ENCODE peak calls at places on chromosomes 3 and 15, in nine cellular contexts. One of them, this sample, is unnamed.

GRCh38 chr3:172751188-172751571 is 654 bp downstream of the ECT2 start:
- DNase-seq in epithelial cell of esophagus: peak; percentile 32
- DNase-seq in OCI-LY7: peak; percentile 63
- DNase-seq in glutamatergic neuron: peak; percentile 18
- DNase-seq in cardiac fibroblast: peak; percentile 29
- DNase-seq in H9: no peak
- DNase-seq in GM12878: no peak
- DNase-seq in gastrocnemius medialis: no peak
- DNase-seq in osteoblast: peak; percentile 31
- DNase-seq in this sample: peak; percentile 48

GRCh38 chr3:37290551-37290950 is 116.2 kb upstream of the LRRFIP2 start:
- DNase-seq in epithelial cell of esophagus: peak; percentile 52
- DNase-seq in OCI-LY7: no peak
- DNase-seq in glutamatergic neuron: no peak
- DNase-seq in cardiac fibroblast: peak; percentile 35
- DNase-seq in H9: no peak
- DNase-seq in GM12878: no peak
- DNase-seq in gastrocnemius medialis: no peak
- DNase-seq in osteoblast: peak; percentile 85
- DNase-seq in this sample: peak; percentile 29

GRCh38 chr15:57572463-57572862 is 19.2 kb upstream of the MYZAP start:
- DNase-seq in epithelial cell of esophagus: no peak
- DNase-seq in OCI-LY7: no peak
- DNase-seq in glutamatergic neuron: no peak
- DNase-seq in cardiac fibroblast: no peak
- DNase-seq in H9: no peak
- DNase-seq in GM12878: no peak
- DNase-seq in gastrocnemius medialis: no peak
- DNase-seq in osteoblast: no peak
- DNase-seq in this sample: no peak

GRCh38 chr3:28150465-28151206 is 90.8 kb upstream of the CMC1 start:
- DNase-seq in epithelial cell of esophagus: peak; percentile 10
- DNase-seq in OCI-LY7: no peak
- DNase-seq in glutamatergic neuron: no peak
- DNase-seq in cardiac fibroblast: peak; percentile 83
- DNase-seq in H9: no peak
- DNase-seq in GM12878: no peak
- DNase-seq in gastrocnemius medialis: no peak
- DNase-seq in osteoblast: no peak
- DNase-seq in this sample: no peak

GRCh38 chr15:75725719-75726607 is 13.3 kb upstream of the CSPG4 start:
- DNase-seq in epithelial cell of esophagus: no peak
- DNase-seq in OCI-LY7: no peak
- DNase-seq in glutamatergic neuron: no peak
- DNase-seq in cardiac fibroblast: no peak
- DNase-seq in H9: no peak
- DNase-seq in GM12878: no peak
- DNase-seq in gastrocnemius medialis: no peak
- DNase-seq in osteoblast: peak; percentile 55
- DNase-seq in this sample: no peak

GRCh38 chr3:48414376-48415250 is 15.3 kb downstream of the PLXNB1 start:
- DNase-seq in epithelial cell of esophagus: no peak
- DNase-seq in OCI-LY7: no peak
- DNase-seq in glutamatergic neuron: peak; percentile 5
- DNase-seq in cardiac fibroblast: no peak
- DNase-seq in H9: no peak
- DNase-seq in GM12878: no peak
- DNase-seq in gastrocnemius medialis: no peak
- DNase-seq in osteoblast: peak; percentile 79
- DNase-seq in this sample: no peak

GRCh38 chr15:86647810-86648440 is 568.3 kb downstream of the AGBL1 start:
- DNase-seq in epithelial cell of esophagus: no peak
- DNase-seq in OCI-LY7: no peak
- DNase-seq in glutamatergic neuron: no peak
- DNase-seq in cardiac fibroblast: no peak
- DNase-seq in H9: no peak
- DNase-seq in GM12878: no peak
- DNase-seq in gastrocnemius medialis: no peak
- DNase-seq in osteoblast: no peak
- DNase-seq in this sample: no peak

GRCh38 chr3:184377374-184377773 is 633 bp downstream of the THPO start:
- DNase-seq in epithelial cell of esophagus: no peak
- DNase-seq in OCI-LY7: peak; percentile 26
- DNase-seq in glutamatergic neuron: no peak
- DNase-seq in cardiac fibroblast: no peak
- DNase-seq in H9: no peak
- DNase-seq in GM12878: no peak
- DNase-seq in gastrocnemius medialis: no peak
- DNase-seq in osteoblast: no peak
- DNase-seq in this sample: no peak

GRCh38 chr15:73081321-73081958 is 29.2 kb downstream of the NEO1 start:
- DNase-seq in epithelial cell of esophagus: peak; percentile 68
- DNase-seq in OCI-LY7: peak; percentile 51
- DNase-seq in glutamatergic neuron: no peak
- DNase-seq in cardiac fibroblast: peak; percentile 82
- DNase-seq in H9: no peak
- DNase-seq in GM12878: no peak
- DNase-seq in gastrocnemius medialis: no peak
- DNase-seq in osteoblast: no peak
- DNase-seq in this sample: peak; percentile 58

DNA sequence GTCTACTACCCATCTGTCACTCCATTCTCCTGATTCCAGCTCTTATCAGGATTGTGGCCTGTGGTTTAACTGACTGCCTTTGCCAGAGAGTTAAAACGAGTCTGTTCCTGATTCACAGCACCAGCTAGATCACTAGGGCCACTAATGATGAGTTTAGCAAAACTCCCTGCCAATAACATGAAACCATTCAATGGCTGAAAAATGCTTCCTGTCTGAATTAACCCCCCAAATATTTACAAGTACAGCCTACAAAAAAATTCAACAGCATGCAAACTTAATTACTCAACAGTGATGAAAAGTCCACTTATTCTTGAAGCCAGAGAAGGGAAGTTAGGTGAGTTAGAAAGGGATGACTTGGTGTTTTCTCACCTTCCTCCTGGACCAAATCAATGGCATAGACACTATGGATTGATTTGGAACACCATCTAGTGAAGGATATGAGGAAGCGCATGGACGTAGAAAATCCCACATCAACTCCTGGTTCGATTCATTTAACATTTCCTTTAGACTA is 141.4 kb downstream of the TGFBR2 start:
- DNase-seq in epithelial cell of esophagus: peak; percentile 63
- DNase-seq in OCI-LY7: peak; percentile 37
- DNase-seq in glutamatergic neuron: no peak
- DNase-seq in cardiac fibroblast: peak; percentile 61
- DNase-seq in H9: no peak
- DNase-seq in GM12878: no peak
- DNase-seq in gastrocnemius medialis: no peak
- DNase-seq in osteoblast: peak; percentile 45
- DNase-seq in this sample: peak; percentile 37
- TF ChIP-seq CTCF in epithelial cell of esophagus: peak; percentile 62
- TF ChIP-seq CTCF in OCI-LY7: peak; percentile 73
- TF ChIP-seq CTCF in glutamatergic neuron: peak; percentile 49
- TF ChIP-seq CTCF in cardiac fibroblast: peak; percentile 66
- TF ChIP-seq CTCF in H9: peak; percentile 72
- TF ChIP-seq CTCF in GM12878: peak; percentile 12
- TF ChIP-seq CTCF in gastrocnemius medialis: no peak
- TF ChIP-seq CTCF in osteoblast: peak; percentile 50
- TF ChIP-seq CTCF in this sample: peak; percentile 60

GRCh38 chr15:60138397-60138968 is 134.4 kb downstream of the FOXB1 start:
- DNase-seq in epithelial cell of esophagus: no peak
- DNase-seq in OCI-LY7: no peak
- DNase-seq in glutamatergic neuron: no peak
- DNase-seq in cardiac fibroblast: no peak
- DNase-seq in H9: no peak
- DNase-seq in GM12878: no peak
- DNase-seq in gastrocnemius medialis: no peak
- DNase-seq in osteoblast: no peak
- DNase-seq in this sample: no peak
- TF ChIP-seq CTCF in epithelial cell of esophagus: no peak
- TF ChIP-seq CTCF in OCI-LY7: no peak
- TF ChIP-seq CTCF in glutamatergic neuron: no peak
- TF ChIP-seq CTCF in cardiac fibroblast: no peak
- TF ChIP-seq CTCF in H9: no peak
- TF ChIP-seq CTCF in GM12878: no peak
- TF ChIP-seq CTCF in gastrocnemius medialis: no peak
- TF ChIP-seq CTCF in osteoblast: no peak
- TF ChIP-seq CTCF in this sample: no peak

GRCh38 chr3:11534011-11534782 is 109.5 kb downstream of the VGLL4 start:
- DNase-seq in epithelial cell of esophagus: no peak
- DNase-seq in OCI-LY7: no peak
- DNase-seq in glutamatergic neuron: no peak
- DNase-seq in cardiac fibroblast: no peak
- DNase-seq in H9: no peak
- DNase-seq in GM12878: no peak
- DNase-seq in gastrocnemius medialis: no peak
- DNase-seq in osteoblast: no peak
- DNase-seq in this sample: no peak

GRCh38 chr3:11529281-11529680 is 114.4 kb downstream of the VGLL4 start:
- DNase-seq in epithelial cell of esophagus: no peak
- DNase-seq in OCI-LY7: no peak
- DNase-seq in glutamatergic neuron: no peak
- DNase-seq in cardiac fibroblast: no peak
- DNase-seq in H9: no peak
- DNase-seq in GM12878: no peak
- DNase-seq in gastrocnemius medialis: no peak
- DNase-seq in osteoblast: no peak
- DNase-seq in this sample: no peak

GRCh38 chr3:11534783-11535081 is 109.0 kb downstream of the VGLL4 start:
- DNase-seq in epithelial cell of esophagus: no peak
- DNase-seq in OCI-LY7: no peak
- DNase-seq in glutamatergic neuron: no peak
- DNase-seq in cardiac fibroblast: no peak
- DNase-seq in H9: no peak
- DNase-seq in GM12878: no peak
- DNase-seq in gastrocnemius medialis: no peak
- DNase-seq in osteoblast: no peak
- DNase-seq in this sample: no peak

GRCh38 chr3:11532865-11533490 is 110.7 kb downstream of the VGLL4 start:
- DNase-seq in epithelial cell of esophagus: peak; percentile 49
- DNase-seq in OCI-LY7: no peak
- DNase-seq in glutamatergic neuron: no peak
- DNase-seq in cardiac fibroblast: peak; percentile 64
- DNase-seq in H9: no peak
- DNase-seq in GM12878: no peak
- DNase-seq in gastrocnemius medialis: no peak
- DNase-seq in osteoblast: peak; percentile 89
- DNase-seq in this sample: no peak

DNA sequence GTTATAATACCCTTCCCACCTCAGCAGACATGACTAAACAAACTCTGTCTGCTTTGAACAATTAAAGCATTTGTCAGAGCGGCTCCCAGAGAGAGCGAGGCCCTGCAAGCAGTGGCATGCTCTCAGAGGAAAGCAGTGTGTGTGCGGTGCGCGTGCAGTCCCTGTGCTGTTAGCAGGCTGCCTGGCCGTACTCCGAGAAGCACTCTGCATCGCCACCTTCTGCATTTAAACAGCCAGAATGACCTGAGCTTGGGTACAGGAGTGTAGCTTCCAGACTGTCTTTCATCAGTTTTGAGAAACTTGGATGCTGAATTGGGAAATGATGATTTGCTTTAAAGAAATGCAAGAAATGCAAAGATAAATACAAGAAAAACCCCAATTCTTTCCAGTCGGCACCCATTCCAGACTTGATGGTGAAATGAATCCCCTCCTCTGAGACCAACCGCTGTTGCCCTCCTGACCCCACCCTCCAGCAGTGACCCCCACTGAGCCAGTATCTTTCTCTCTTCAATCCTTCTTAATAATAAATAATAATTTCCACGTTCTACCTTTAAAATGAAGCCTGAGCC is 113.5 kb downstream of the VGLL4 start:
- DNase-seq in epithelial cell of esophagus: peak; percentile 99
- DNase-seq in OCI-LY7: no peak
- DNase-seq in glutamatergic neuron: no peak
- DNase-seq in cardiac fibroblast: peak; percentile 95
- DNase-seq in H9: no peak
- DNase-seq in GM12878: no peak
- DNase-seq in gastrocnemius medialis: no peak
- DNase-seq in osteoblast: peak; percentile 92
- DNase-seq in this sample: peak; percentile 51
- TF ChIP-seq CTCF in epithelial cell of esophagus: peak; percentile 41
- TF ChIP-seq CTCF in OCI-LY7: no peak
- TF ChIP-seq CTCF in glutamatergic neuron: no peak
- TF ChIP-seq CTCF in cardiac fibroblast: peak; percentile 27
- TF ChIP-seq CTCF in H9: no peak
- TF ChIP-seq CTCF in GM12878: no peak
- TF ChIP-seq CTCF in gastrocnemius medialis: no peak
- TF ChIP-seq CTCF in osteoblast: peak; percentile 43
- TF ChIP-seq CTCF in this sample: no peak

DNA sequence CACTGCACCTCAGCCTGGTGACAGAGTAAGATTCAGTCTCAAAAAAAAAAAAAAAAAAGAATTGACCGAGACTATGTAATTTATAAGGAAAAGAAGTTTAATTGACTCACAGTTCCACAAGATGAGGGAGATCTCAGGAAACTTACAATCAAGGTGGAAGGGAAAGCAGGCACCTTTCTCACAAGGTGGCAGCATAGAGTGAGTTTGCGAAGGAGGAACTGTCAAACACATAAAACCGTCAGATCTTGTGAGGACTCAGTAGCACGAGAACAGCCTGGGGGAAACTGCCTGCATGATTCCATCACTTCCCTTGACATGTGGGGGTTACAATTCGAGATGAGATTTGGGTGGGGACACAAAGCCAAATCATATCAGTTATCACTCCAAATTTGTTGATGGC is 380.9 kb downstream of the EDEM1 start:
- DNase-seq in epithelial cell of esophagus: peak; percentile 25
- DNase-seq in OCI-LY7: peak; percentile 30
- DNase-seq in glutamatergic neuron: no peak
- DNase-seq in cardiac fibroblast: no peak
- DNase-seq in H9: peak; percentile 43
- DNase-seq in GM12878: no peak
- DNase-seq in gastrocnemius medialis: no peak
- DNase-seq in osteoblast: no peak
- DNase-seq in this sample: peak; percentile 43
- TF ChIP-seq CTCF in epithelial cell of esophagus: no peak
- TF ChIP-seq CTCF in OCI-LY7: peak; percentile 60
- TF ChIP-seq CTCF in glutamatergic neuron: no peak
- TF ChIP-seq CTCF in cardiac fibroblast: no peak
- TF ChIP-seq CTCF in H9: peak; percentile 65
- TF ChIP-seq CTCF in GM12878: peak; percentile 35
- TF ChIP-seq CTCF in gastrocnemius medialis: no peak
- TF ChIP-seq CTCF in osteoblast: no peak
- TF ChIP-seq CTCF in this sample: peak; percentile 50

GRCh38 chr3:114418724-114419543 is 125.1 kb downstream of the TIGIT start:
- DNase-seq in epithelial cell of esophagus: peak; percentile 86
- DNase-seq in OCI-LY7: peak; percentile 72
- DNase-seq in glutamatergic neuron: no peak
- DNase-seq in cardiac fibroblast: peak; percentile 93
- DNase-seq in H9: no peak
- DNase-seq in GM12878: no peak
- DNase-seq in gastrocnemius medialis: no peak
- DNase-seq in osteoblast: peak; percentile 17
- DNase-seq in this sample: peak; percentile 69
- TF ChIP-seq CTCF in epithelial cell of esophagus: peak; percentile 76
- TF ChIP-seq CTCF in OCI-LY7: peak; percentile 95
- TF ChIP-seq CTCF in glutamatergic neuron: peak; percentile 90
- TF ChIP-seq CTCF in cardiac fibroblast: peak; percentile 66
- TF ChIP-seq CTCF in H9: peak; percentile 86
- TF ChIP-seq CTCF in GM12878: peak; percentile 76
- TF ChIP-seq CTCF in gastrocnemius medialis: peak; percentile 97
- TF ChIP-seq CTCF in osteoblast: peak; percentile 81
- TF ChIP-seq CTCF in this sample: peak; percentile 92

This sample was measured in neural progenitor cell.